ENCODE peak calls at places on chromosomes 11 and 22, in ten cellular contexts. F, T, H, C, U, V, B, G, I and S are unnamed samples.

GRCh38 chr22:49779853-49780271 is 47.8 kb downstream of the BRD1 start:
- DNase-seq in F (no peak), T (no peak), H (no peak), C (no peak), U (no peak), V (no peak), B (no peak), G (no peak), I (no peak), S (no peak)

GRCh38 chr11:46333129-46333947 is 13.9 kb upstream of the DGKZ start:
- DNase-seq in F (peak), T (no peak), H (no peak), C (no peak), U (no peak), V (no peak), B (no peak), G (peak), I (no peak), S (no peak)

GRCh38 chr11:1567052-1567720 is 4.9 kb downstream of the DUSP8 start:
- DNase-seq in F (no peak), T (no peak), H (no peak), C (no peak), U (no peak), V (no peak), B (no peak), G (no peak), I (no peak), S (no peak)

GRCh38 chr11:8808226-8808585 is 102.8 kb upstream of the AKIP1 start:
- DNase-seq in F (no peak), T (no peak), H (no peak), C (no peak), U (no peak), V (no peak), B (no peak), G (no peak), I (no peak), S (no peak)

GRCh38 chr11:32333335-32333991 is 101.9 kb downstream of the WT1 start:
- DNase-seq in F (peak), T (no peak), H (peak), C (peak), U (peak), V (peak), B (peak), G (no peak), I (peak), S (peak)

GRCh38 chr11:122093731-122094130 is 22.3 kb downstream of the BLID start:
- DNase-seq in F (no peak), T (no peak), H (no peak), C (no peak), U (no peak), V (peak), B (no peak), G (no peak), I (no peak), S (no peak)

GRCh38 chr11:69375316-69376154 is 81.6 kb downstream of the MYEOV start:
- DNase-seq in F (no peak), T (no peak), H (no peak), C (peak), U (no peak), V (no peak), B (no peak), G (no peak), I (peak), S (peak)

GRCh38 chr22:19358703-19359553 is 67.4 kb upstream of the CLTCL1 start:
- DNase-seq in F (no peak), T (no peak), H (no peak), C (no peak), U (no peak), V (no peak), B (no peak), G (no peak), I (no peak), S (no peak)

GRCh38 chr11:33699515-33700424 is 856 bp downstream of the C11orf91 start:
- DNase-seq in F (no peak), T (no peak), H (peak), C (no peak), U (no peak), V (peak), B (no peak), G (no peak), I (peak), S (peak)

GRCh38 chr11:2174361-2174760 is 2.7 kb upstream of the TH start:
- DNase-seq in F (no peak), T (no peak), H (no peak), C (no peak), U (no peak), V (no peak), B (no peak), G (no peak), I (no peak), S (no peak)

GRCh38 chr11:85627332-85627997 is at the start of gene DLG2:
- DNase-seq in F (peak), T (peak), H (peak), C (no peak), U (peak), V (peak), B (no peak), G (peak), I (no peak), S (peak)

GRCh38 chr11:126124284-126124683 is 61.6 kb upstream of the CDON start:
- DNase-seq in F (no peak), T (no peak), H (no peak), C (no peak), U (no peak), V (no peak), B (no peak), G (peak), I (no peak), S (no peak)

GRCh38 chr11:92929168-92930053 is 40.0 kb upstream of the MTNR1B start:
- DNase-seq in F (no peak), T (no peak), H (no peak), C (no peak), U (no peak), V (no peak), B (no peak), G (no peak), I (no peak), S (no peak)

GRCh38 chr22:20213833-20214708 is 54.0 kb downstream of the RTN4R start:
- DNase-seq in F (no peak), T (peak), H (no peak), C (no peak), U (no peak), V (no peak), B (no peak), G (no peak), I (no peak), S (no peak)

GRCh38 chr11:78274739-78275138 is 86.0 kb downstream of the USP35 start:
- DNase-seq in F (no peak), T (no peak), H (no peak), C (no peak), U (no peak), V (no peak), B (no peak), G (no peak), I (no peak), S (no peak)

GRCh38 chr11:31424652-31425051 is 55.0 kb downstream of the DNAJC24 start:
- DNase-seq in F (no peak), T (no peak), H (no peak), C (no peak), U (no peak), V (no peak), B (no peak), G (no peak), I (no peak), S (no peak)

GRCh38 chr11:79393362-79394043 is 47.3 kb downstream of the TENM4 start:
- DNase-seq in F (peak), T (no peak), H (no peak), C (no peak), U (no peak), V (no peak), B (no peak), G (no peak), I (no peak), S (peak)